ENCODE peak calls at places on chromosomes 1 and 21, in six cellular contexts. M, I, N, D, E and L are unnamed samples.

GRCh38 chr1:229266269-229266668 is 4.6 kb upstream of the RAB4A start:
- DNase-seq in M (no peak), I (no peak), N (no peak), D (no peak), E (no peak), L (no peak)

GRCh38 chr1:180269848-180270766 is 40.0 kb downstream of the LHX4 start:
- DNase-seq in M (peak; percentile 8), I (peak; percentile 85), N (peak; percentile 19), D (no peak), E (no peak), L (no peak)

GRCh38 chr1:89069955-89070354 is 4.9 kb upstream of the GBP1 start:
- DNase-seq in M (no peak), I (no peak), N (no peak), D (no peak), E (no peak), L (no peak)

GRCh38 chr1:67732750-67733151 is 47.8 kb downstream of the GADD45A start:
- DNase-seq in M (no peak), I (no peak), N (no peak), D (no peak), E (no peak), L (peak; percentile 37)

GRCh38 chr1:228338521-228339051 is 68.0 kb downstream of the TRIM11 start:
- DNase-seq in M (no peak), I (no peak), N (no peak), D (no peak), E (peak; percentile 0), L (no peak)

GRCh38 chr1:43509007-43509739 is 21.5 kb upstream of the PTPRF start:
- DNase-seq in M (no peak), I (no peak), N (no peak), D (no peak), E (no peak), L (no peak)

GRCh38 chr1:183470147-183470960 is 1.9 kb upstream of the SMG7 start:
- DNase-seq in M (peak; percentile 89), I (peak; percentile 70), N (peak; percentile 86), D (peak; percentile 79), E (peak; percentile 86), L (peak; percentile 72)

GRCh38 chr1:207995576-207995975 is 84.7 kb upstream of the CD34 start:
- DNase-seq in M (no peak), I (no peak), N (no peak), D (no peak), E (no peak), L (no peak)

GRCh38 chr1:118494998-118495397 is 310.0 kb upstream of the SPAG17 start:
- DNase-seq in M (no peak), I (no peak), N (no peak), D (no peak), E (no peak), L (no peak)

GRCh38 chr1:198575715-198576641 is 35.5 kb upstream of the ATP6V1G3 start:
- DNase-seq in M (no peak), I (no peak), N (no peak), D (no peak), E (no peak), L (no peak)

GRCh38 chr1:47224676-47225399 is 7.2 kb downstream of the TAL1 start:
- DNase-seq in M (no peak), I (peak; percentile 39), N (no peak), D (no peak), E (no peak), L (no peak)

GRCh38 chr1:51952638-51953037 is 37.9 kb downstream of the RAB3B start:
- DNase-seq in M (no peak), I (no peak), N (no peak), D (no peak), E (no peak), L (no peak)

GRCh38 chr1:15985611-15986272 is 9.8 kb upstream of the ZBTB17 start:
- DNase-seq in M (no peak), I (no peak), N (no peak), D (no peak), E (no peak), L (no peak)

GRCh38 chr1:236425031-236425663 is 31.1 kb downstream of the EDARADD start:
- DNase-seq in M (no peak), I (peak; percentile 30), N (no peak), D (no peak), E (no peak), L (no peak)

GRCh38 chr1:111709986-111710385 is 29.2 kb downstream of the INKA2 start:
- DNase-seq in M (no peak), I (no peak), N (no peak), D (no peak), E (no peak), L (no peak)

GRCh38 chr1:2050482-2050792 is 226 bp downstream of the PRKCZ start:
- DNase-seq in M (no peak), I (peak; percentile 55), N (no peak), D (no peak), E (peak; percentile 31), L (no peak)

GRCh38 chr1:2049225-2049516 is 1.0 kb upstream of the PRKCZ start:
- DNase-seq in M (no peak), I (no peak), N (no peak), D (no peak), E (no peak), L (no peak)

GRCh38 chr1:2047749-2048729 is 2.2 kb upstream of the PRKCZ start:
- DNase-seq in M (no peak), I (peak; percentile 39), N (no peak), D (no peak), E (no peak), L (no peak)

GRCh38 chr1:2050793-2051682 is 827 bp downstream of the PRKCZ start:
- DNase-seq in M (no peak), I (peak; percentile 42), N (peak; percentile 44), D (no peak), E (no peak), L (no peak)

GRCh38 chr1:2049517-2050481 is at the start of gene PRKCZ:
- DNase-seq in M (peak; percentile 93), I (peak; percentile 96), N (peak; percentile 95), D (peak; percentile 48), E (peak; percentile 79), L (no peak)
- H3K4me3 ChIP-seq in M (peak within 1 kb of the TSS; percentile 76), I (peak within 1 kb of the TSS; percentile 92), N (peak within 1 kb of the TSS; percentile 76), D (peak within 1 kb of the TSS; percentile 43), E (peak within 1 kb of the TSS; percentile 45), L (no peak within 1 kb of the TSS)

DNA sequence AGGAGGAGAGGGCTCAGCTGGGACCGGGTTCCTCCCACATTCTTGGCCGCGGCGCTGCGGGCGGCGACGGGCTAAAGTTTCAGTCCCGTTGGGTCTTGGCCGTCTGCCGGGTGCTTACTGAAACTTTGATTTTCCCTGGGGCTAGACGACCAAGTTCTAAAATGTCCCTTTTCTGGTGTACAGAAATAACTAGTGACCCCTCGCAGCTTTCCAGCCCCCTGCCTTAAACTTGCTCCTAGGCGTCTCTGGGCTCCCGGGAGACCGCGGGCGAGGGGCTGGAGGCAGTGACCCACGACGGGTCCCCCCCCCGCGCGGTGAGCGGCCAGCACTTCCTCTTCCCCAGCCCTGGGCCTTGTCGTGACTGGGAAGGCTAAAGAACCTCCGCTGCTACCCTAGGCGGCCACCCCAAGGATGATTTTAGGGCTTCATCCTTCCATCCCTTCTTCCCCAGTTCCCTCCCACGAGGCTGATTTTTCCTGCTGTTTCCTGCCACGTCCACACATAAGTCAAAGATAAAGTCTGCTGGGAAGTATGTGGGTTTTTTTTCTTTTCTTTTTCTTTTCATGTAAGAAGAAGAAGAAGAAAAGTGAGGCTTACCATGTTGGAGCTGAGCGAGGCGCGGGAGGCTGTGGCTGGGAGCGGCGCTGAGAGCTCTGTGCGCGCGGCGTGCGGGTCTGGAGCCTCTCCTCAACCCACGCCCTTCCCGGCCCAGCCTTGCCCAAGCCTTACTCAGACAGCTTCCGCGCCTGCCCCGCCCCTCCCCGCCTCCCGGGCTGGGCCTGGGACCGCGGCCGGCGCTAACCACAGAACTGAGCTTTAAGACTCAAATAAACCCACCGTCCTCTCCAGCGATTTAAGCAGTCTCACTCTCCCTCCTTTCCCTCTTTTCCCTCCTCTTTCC is at the start of gene S100A11:
- DNase-seq in M (peak; percentile 77), I (peak; percentile 75), N (peak; percentile 78), D (peak; percentile 88), E (peak; percentile 97), L (no peak)
- H3K4me3 ChIP-seq in M (peak within 1 kb of the TSS; percentile 65), I (peak within 1 kb of the TSS; percentile 78), N (peak within 1 kb of the TSS; percentile 39), D (peak within 1 kb of the TSS; percentile 50), E (peak within 1 kb of the TSS; percentile 69), L (no peak within 1 kb of the TSS)

GRCh38 chr21:46504681-46505080 is 46.0 kb downstream of the DIP2A start:
- DNase-seq in M (no peak), I (no peak), N (no peak), D (no peak), E (no peak), L (no peak)
- H3K4me3 ChIP-seq in M (no peak overlapping the region), I (no peak overlapping the region), N (no peak overlapping the region), D (no peak overlapping the region), E (no peak overlapping the region), L (no peak overlapping the region)

DNA sequence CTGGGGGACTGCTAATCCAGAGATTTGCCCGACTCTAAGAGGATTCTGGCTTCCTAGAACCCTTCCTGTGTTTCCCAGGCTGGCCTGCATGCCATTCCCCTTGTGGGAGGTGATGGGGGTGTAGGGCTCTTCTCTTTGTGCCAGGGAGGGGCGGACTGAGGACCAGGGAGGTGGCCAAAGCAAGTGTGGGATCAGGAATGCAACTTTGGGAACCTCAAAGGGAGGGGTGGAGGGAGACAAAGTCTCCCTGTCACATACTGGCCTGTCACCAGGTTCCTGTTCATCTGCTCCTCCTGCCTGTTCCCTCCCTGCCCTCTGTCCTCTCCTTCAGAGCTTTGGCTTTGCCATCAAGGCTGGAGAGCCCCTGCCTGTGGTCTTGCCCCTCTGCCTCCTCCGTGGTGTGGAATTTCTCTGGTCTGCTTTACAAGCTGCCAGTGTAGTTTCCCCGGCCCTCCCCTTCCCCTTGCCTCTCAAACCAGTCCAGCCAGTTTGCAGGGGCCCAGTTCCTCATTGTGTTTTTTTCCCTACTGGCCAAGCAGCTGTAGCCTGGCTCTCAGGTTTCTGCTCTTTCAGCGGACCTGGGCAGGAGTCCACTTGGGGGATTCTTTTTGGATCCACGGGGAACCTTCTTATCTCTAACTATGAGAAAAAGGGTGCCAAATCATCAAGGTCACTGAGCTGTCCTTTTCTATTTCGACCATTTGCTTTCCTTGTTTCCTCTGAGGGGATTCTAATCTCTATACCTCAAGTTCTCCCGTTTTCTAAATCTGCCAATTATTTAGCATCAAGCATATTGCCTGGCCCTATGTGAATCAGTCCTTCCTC is 1.8 kb downstream of the CGN start:
- DNase-seq in M (no peak), I (peak; percentile 87), N (no peak), D (no peak), E (no peak), L (no peak)
- H3K4me3 ChIP-seq in M (no peak overlapping the region), I (peak overlapping the region; percentile 91), N (no peak overlapping the region), D (no peak overlapping the region), E (no peak overlapping the region), L (no peak overlapping the region)

GRCh38 chr1:98211271-98211840 is 290.5 kb upstream of the DPYD start:
- DNase-seq in M (no peak), I (no peak), N (no peak), D (no peak), E (no peak), L (no peak)

GRCh38 chr1:98210064-98210463 is 289.2 kb upstream of the DPYD start:
- DNase-seq in M (no peak), I (peak; percentile 35), N (peak; percentile 10), D (no peak), E (no peak), L (no peak)

GRCh38 chr1:98205291-98206017 is 284.6 kb upstream of the DPYD start:
- DNase-seq in M (no peak), I (peak; percentile 92), N (no peak), D (no peak), E (no peak), L (no peak)

DNA sequence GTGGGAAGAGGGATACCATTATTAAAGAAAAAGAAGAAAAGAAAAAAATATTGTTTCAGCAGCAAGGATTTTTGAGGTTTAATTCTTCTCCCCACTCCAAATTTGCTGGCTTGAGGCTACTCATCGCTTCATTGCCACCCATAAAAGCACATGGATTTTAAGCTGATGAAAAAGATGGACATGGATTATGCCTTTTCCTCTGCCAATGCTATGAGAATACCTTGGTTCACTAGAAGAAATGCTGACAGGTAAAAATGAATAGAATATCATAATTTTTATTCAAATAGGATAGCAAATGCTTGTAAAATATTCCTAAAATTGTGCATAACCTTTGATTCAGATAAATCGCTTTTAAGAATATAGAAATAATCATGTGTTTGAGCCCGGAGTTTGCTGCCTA is 289.7 kb upstream of the DPYD start:
- DNase-seq in M (no peak), I (no peak), N (no peak), D (no peak), E (no peak), L (no peak)
- H3K4me3 ChIP-seq in M (no peak overlapping the region), I (no peak overlapping the region), N (no peak overlapping the region), D (no peak overlapping the region), E (no peak overlapping the region), L (no peak overlapping the region)